ENCODE peak calls at places on chromosomes 1 and 21, in four cellular contexts. K is GM12878, T is H1, C is HepG2. P is an unnamed sample. For H3K4me1, the result is how much of the 10 kb centered on the place peaks cover.

GRCh38 chr1:175287849-175288248 is 95.3 kb upstream of the KIAA0040 start:
- DNase-seq in K (no peak), T (no peak), C (no peak), P (no peak)

GRCh38 chr1:98903261-98903660 is 101.4 kb downstream of the PLPPR5 start:
- DNase-seq in K (no peak), T (no peak), C (no peak), P (no peak)

GRCh38 chr1:30336550-30337426 is 386.6 kb downstream of the MATN1 start:
- DNase-seq in K (no peak), T (no peak), C (no peak), P (no peak)

GRCh38 chr1:16076003-16076870 is 2.8 kb upstream of the FAM131C start:
- DNase-seq in K (no peak), T (no peak), C (no peak), P (no peak)

GRCh38 chr1:48036693-48037386 is 39.7 kb upstream of the TRABD2B start:
- DNase-seq in K (no peak), T (no peak), C (no peak), P (no peak)

GRCh38 chr1:244347942-244348341 is 103.8 kb downstream of the ADSS2 start:
- DNase-seq in K (no peak), T (no peak), C (no peak), P (no peak)

GRCh38 chr21:15141236-15141970 is 76.6 kb upstream of the NRIP1 start:
- DNase-seq in K (no peak), T (no peak), C (no peak), P (no peak)

GRCh38 chr1:17852383-17852782 is 97.2 kb downstream of the ACTL8 start:
- DNase-seq in K (no peak), T (no peak), C (no peak), P (no peak)

GRCh38 chr1:217026506-217026905 is 303.3 kb upstream of the ESRRG start:
- DNase-seq in K (no peak), T (no peak), C (no peak), P (no peak)

GRCh38 chr1:25204797-25205441 is 27.4 kb downstream of the SYF2 start:
- DNase-seq in K (no peak), T (no peak), C (peak), P (peak)

GRCh38 chr1:200869753-200870391 is 2.9 kb upstream of the GPR25 start:
- DNase-seq in K (peak), T (no peak), C (no peak), P (no peak)

GRCh38 chr1:26696191-26696644 is 403 bp downstream of the ARID1A start:
- DNase-seq in K (no peak), T (no peak), C (no peak), P (no peak)

GRCh38 chr1:31224102-31224501 is 15.6 kb downstream of the NKAIN1 start:
- DNase-seq in K (no peak), T (no peak), C (no peak), P (no peak)

GRCh38 chr1:153623091-153623490 is 4.2 kb downstream of the S100A13 start:
- DNase-seq in K (no peak), T (no peak), C (no peak), P (peak)
- H3K4me1 ChIP-seq in K (under half), T (under half), C (under half), P (under half)

GRCh38 chr1:160768295-160768657 is 27.7 kb upstream of the LY9 start:
- DNase-seq in K (peak), T (no peak), C (peak), P (peak)
- TF ChIP-seq SUZ12 in K (no peak), T (no peak), C (no peak), P (no peak)

GRCh38 chr21:41636636-41637625 is 129.0 kb upstream of the TMPRSS2 start:
- DNase-seq in K (no peak), T (no peak), C (no peak), P (no peak)
- H3K4me1 ChIP-seq in K (under half), T (under half), C (under half), P (under half)

DNA sequence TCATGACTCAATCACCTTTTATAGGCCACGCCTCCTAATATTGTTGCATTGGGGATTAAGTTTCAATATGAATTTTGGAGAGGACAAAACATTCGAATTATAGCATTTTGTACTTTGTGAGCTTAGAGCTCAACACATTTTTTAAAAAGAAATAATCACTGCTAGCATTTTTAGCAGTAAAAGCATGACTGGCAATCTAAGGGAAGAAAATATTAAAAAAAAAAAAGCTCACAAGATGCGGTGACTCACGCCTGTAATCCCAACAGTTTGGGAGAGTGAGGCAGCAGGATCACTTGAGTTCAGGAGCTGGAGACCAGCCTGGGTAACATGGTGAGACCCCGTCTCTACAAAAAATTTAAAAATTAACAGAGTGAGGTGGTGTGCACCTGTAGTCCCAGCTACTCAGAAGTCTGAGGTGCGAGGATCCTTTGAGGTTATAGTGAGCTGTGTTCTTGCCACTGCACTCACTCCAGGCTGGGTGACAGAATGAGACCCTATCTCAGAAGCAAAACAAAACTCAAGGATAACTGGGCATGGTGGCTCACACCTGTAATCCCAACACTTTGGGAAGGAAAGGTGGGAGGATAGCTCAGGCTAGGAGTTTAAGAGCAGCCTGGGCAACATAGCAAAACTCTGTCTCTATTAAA is 28.8 kb upstream of the DIPK1A start:
- DNase-seq in K (no peak), T (no peak), C (no peak), P (no peak)
- TF ChIP-seq SUZ12 in K (no peak), T (no peak), C (no peak), P (no peak)

GRCh38 chr1:116806245-116806644 is 52.0 kb downstream of the CD2 start:
- DNase-seq in K (peak), T (no peak), C (no peak), P (no peak)
- H3K4me1 ChIP-seq in K (under half), T (under half), C (under half), P (under half)

DNA sequence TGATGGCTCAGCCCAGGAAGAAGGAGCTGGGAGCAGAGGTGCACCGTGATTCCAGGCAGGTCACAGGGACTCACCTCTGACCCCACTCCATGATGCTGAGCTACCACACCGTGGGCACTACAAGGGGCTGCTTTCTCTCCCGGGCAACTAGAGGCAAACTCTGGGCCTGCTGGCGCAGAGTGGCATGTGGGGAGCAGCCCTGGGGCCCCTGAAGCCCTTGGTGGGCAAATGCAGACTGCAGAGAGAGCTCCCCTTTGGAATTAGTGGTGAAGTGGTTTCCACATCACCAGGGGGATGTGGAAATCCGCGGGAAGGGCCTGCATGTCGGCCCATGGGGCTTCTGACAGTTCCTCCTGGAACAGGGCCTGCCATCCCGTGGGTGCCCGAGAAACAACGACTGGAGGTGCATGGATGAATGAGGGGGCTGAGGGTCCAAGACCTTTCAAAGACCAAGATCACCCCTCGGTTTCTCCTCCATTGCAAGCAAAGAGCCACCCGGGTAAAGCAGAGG is 11.8 kb upstream of the MMEL1 start:
- DNase-seq in K (no peak), T (no peak), C (no peak), P (no peak)
- TF ChIP-seq SUZ12 in K (no peak), T (no peak), C (no peak), P (no peak)

GRCh38 chr21:42236014-42236413 is 17.1 kb downstream of the ABCG1 start:
- DNase-seq in K (no peak), T (no peak), C (no peak), P (no peak)
- H3K4me1 ChIP-seq in K (half or more), T (under half), C (under half), P (under half)

GRCh38 chr1:230176871-230177411 is 109.9 kb downstream of the GALNT2 start:
- DNase-seq in K (no peak), T (no peak), C (no peak), P (no peak)
- TF ChIP-seq SUZ12 in K (no peak), T (no peak), C (no peak), P (no peak)